ENCODE peak calls at places on chromosome 1, in six cellular contexts. X is GM10248, L is GM23248, U is amniotic epithelial cell, R is stromal cell of bone marrow, I is Daoy. M is an unnamed sample.

GRCh38 chr1:58886611-58887010 is 102.8 kb upstream of the JUN start:
- DNase-seq in X (no peak), L (peak), U (no peak), R (peak), I (no peak), M (no peak)

GRCh38 chr1:1540015-1540816 is at the start of gene TMEM240:
- DNase-seq in X (peak), L (peak), U (peak), R (peak), I (peak), M (peak)

GRCh38 chr1:114428083-114428754 is 82.8 kb downstream of the TRIM33 start:
- DNase-seq in X (no peak), L (peak), U (no peak), R (peak), I (no peak), M (no peak)

GRCh38 chr1:115865704-115866380 is 24.9 kb upstream of the NHLH2 start:
- DNase-seq in X (no peak), L (peak), U (no peak), R (peak), I (no peak), M (no peak)

GRCh38 chr1:3599816-3600215 is 11.5 kb downstream of the MEGF6 start:
- DNase-seq in X (no peak), L (no peak), U (no peak), R (no peak), I (no peak), M (no peak)

GRCh38 chr1:33005117-33005811 is 31.4 kb downstream of the AK2 start:
- DNase-seq in X (no peak), L (no peak), U (no peak), R (no peak), I (no peak), M (no peak)

GRCh38 chr1:156262461-156263287 is 14.8 kb upstream of the PAQR6 start:
- DNase-seq in X (no peak), L (peak), U (peak), R (peak), I (peak), M (no peak)

GRCh38 chr1:67059331-67059730 is 5.4 kb upstream of the SLC35D1 start:
- DNase-seq in X (no peak), L (peak), U (peak), R (no peak), I (no peak), M (no peak)

GRCh38 chr1:109541102-109541501 is 1.4 kb downstream of the GPR61 start:
- DNase-seq in X (no peak), L (no peak), U (no peak), R (no peak), I (no peak), M (no peak)

GRCh38 chr1:225484657-225485606 is 57.1 kb upstream of the LBR start:
- DNase-seq in X (no peak), L (no peak), U (no peak), R (no peak), I (no peak), M (no peak)

GRCh38 chr1:175841613-175842234 is 98.3 kb upstream of the TNR start:
- DNase-seq in X (no peak), L (no peak), U (no peak), R (no peak), I (no peak), M (no peak)

GRCh38 chr1:31799196-31799894 is 16.5 kb downstream of the SPOCD1 start:
- DNase-seq in X (no peak), L (no peak), U (no peak), R (no peak), I (peak), M (no peak)

GRCh38 chr1:187001198-187001904 is 172.6 kb downstream of the PLA2G4A start:
- DNase-seq in X (no peak), L (peak), U (peak), R (peak), I (peak), M (no peak)

GRCh38 chr1:115112496-115113375 is 23.4 kb upstream of the TSPAN2 start:
- DNase-seq in X (peak), L (peak), U (no peak), R (no peak), I (peak), M (peak)

M was measured in activated T-helper 2 cell treated with anti-CD3 and anti-CD28 coated beads, Interferon-gamma antibody, Interleukin-2, Interleukin-4, amounts not matched to agents 10 μg/mL and 5 μg/mL and 100 μg/mL, durations not matched to agents 14 hours and 24 hours and 36 hours.